ENCODE peak calls at places on chromosomes 5 and 9, in nine cellular contexts. A, X, S, M, N, O, K, Z and I are unnamed samples.

GRCh38 chr9:134224130-134224826 is 59.9 kb upstream of the RNU6ATAC start:
- DNase-seq in A (no peak), X (no peak), S (no peak), M (no peak), N (no peak), O (no peak), K (no peak), Z (no peak), I (no peak)

GRCh38 chr5:78490709-78491485 is 130.5 kb downstream of the SCAMP1 start:
- DNase-seq in A (no peak), X (no peak), S (no peak), M (no peak), N (no peak), O (no peak), K (no peak), Z (no peak), I (no peak)

GRCh38 chr5:33969572-33970452 is 14.7 kb downstream of the SLC45A2 start:
- DNase-seq in A (peak), X (peak), S (no peak), M (no peak), N (peak), O (peak), K (no peak), Z (peak), I (no peak)

GRCh38 chr9:108761530-108762347 is 94.0 kb downstream of the ACTL7B start:
- DNase-seq in A (peak), X (peak), S (no peak), M (no peak), N (peak), O (peak), K (peak), Z (peak), I (peak)

GRCh38 chr9:136849038-136849959 is at the start of gene PHPT1:
- DNase-seq in A (peak), X (peak), S (peak), M (peak), N (peak), O (peak), K (peak), Z (peak), I (peak)

GRCh38 chr5:42912184-42912766 is 100.6 kb upstream of the SELENOP start:
- DNase-seq in A (peak), X (peak), S (peak), M (no peak), N (no peak), O (peak), K (no peak), Z (peak), I (no peak)

GRCh38 chr9:96109718-96110351 is 192.1 kb downstream of the HSD17B3 start:
- DNase-seq in A (peak), X (no peak), S (no peak), M (no peak), N (no peak), O (no peak), K (no peak), Z (peak), I (no peak)

GRCh38 chr5:53366245-53366644 is 114.2 kb upstream of the FST start:
- DNase-seq in A (peak), X (no peak), S (no peak), M (no peak), N (no peak), O (no peak), K (no peak), Z (no peak), I (no peak)

GRCh38 chr5:41869739-41870620 is at the start of gene OXCT1:
- DNase-seq in A (peak), X (peak), S (peak), M (peak), N (peak), O (peak), K (peak), Z (peak), I (peak)

GRCh38 chr9:136372561-136373299 is 739 bp downstream of the CARD9 start:
- DNase-seq in A (peak), X (peak), S (no peak), M (no peak), N (peak), O (no peak), K (peak), Z (peak), I (peak)

DNA sequence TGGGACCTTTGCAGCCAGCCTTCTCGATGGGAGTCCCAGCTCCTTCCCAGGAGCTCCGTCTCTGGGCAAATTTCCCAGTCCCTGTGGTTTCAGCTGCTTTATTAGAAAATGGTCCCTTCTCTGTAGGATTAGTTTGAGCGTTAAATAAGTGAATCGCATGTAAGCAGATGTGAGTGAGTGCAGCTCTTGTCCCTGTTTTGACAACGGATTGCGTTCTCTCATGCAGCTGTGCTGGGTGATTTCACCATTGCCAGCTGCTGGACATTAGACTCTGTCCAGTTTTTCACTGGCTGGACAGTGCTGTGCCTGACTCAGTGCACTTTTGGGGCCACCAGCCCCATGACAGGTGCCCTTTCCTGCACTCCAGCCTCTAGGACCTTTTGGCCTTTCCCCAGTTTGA is 11.6 kb upstream of the CEL start:
- DNase-seq in A (no peak), X (no peak), S (no peak), M (no peak), N (no peak), O (no peak), K (no peak), Z (peak), I (no peak)
- H3K27ac ChIP-seq in A (peak), X (no peak), S (no peak), M (no peak), N (no peak), O (no peak), K (no peak), Z (no peak), I (no peak)

GRCh38 chr9:15243086-15243485 is 63.9 kb downstream of the TTC39B start:
- DNase-seq in A (peak), X (no peak), S (no peak), M (no peak), N (no peak), O (no peak), K (no peak), Z (peak), I (no peak)
- H3K27ac ChIP-seq in A (peak), X (no peak), S (no peak), M (peak), N (no peak), O (no peak), K (no peak), Z (no peak), I (no peak)

GRCh38 chr9:126151031-126151670 is 175.5 kb upstream of the MVB12B start:
- DNase-seq in A (peak), X (no peak), S (no peak), M (no peak), N (peak), O (no peak), K (no peak), Z (peak), I (no peak)
- H3K27ac ChIP-seq in A (no peak), X (no peak), S (no peak), M (no peak), N (no peak), O (no peak), K (no peak), Z (no peak), I (no peak)

GRCh38 chr5:179762079-179762780 is 29.6 kb downstream of the MAML1 start:
- DNase-seq in A (no peak), X (peak), S (no peak), M (no peak), N (no peak), O (no peak), K (no peak), Z (no peak), I (peak)
- H3K27ac ChIP-seq in A (peak), X (peak), S (no peak), M (no peak), N (no peak), O (no peak), K (peak), Z (peak), I (no peak)

DNA sequence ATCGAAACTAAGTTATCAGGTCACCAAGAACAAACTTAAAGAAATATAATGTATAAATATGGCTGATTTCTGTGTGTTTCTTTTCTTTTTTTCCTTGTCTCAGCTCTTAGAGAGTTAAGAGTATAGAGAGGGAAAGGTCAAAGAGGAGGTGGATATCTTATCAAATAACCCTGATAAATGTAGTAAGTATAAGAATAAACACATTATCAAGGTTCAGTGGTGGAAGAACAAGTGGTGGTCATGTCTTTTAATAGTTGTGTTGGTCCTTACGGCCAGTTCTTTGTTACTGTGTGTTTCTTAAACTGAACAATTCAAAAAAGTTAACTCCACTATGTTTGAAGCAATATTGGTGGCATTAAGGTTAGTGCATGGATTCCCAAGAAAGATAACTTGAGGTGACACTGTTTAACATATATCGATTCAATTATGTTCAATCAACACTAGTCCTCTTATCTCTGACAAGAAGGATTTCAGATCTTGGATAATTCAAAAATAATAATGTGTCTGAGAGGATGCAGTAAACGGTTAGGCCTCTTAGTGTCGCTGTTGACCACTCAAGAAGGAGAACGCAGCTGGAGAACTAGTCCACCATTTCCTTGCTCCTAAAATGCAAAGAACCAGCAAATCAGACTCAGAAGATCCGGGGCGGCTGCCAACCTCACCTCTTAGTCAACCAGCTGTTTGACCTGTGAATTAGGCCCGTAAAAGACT is at the start of gene PCDHGA3:
- DNase-seq in A (no peak), X (peak), S (no peak), M (no peak), N (peak), O (no peak), K (no peak), Z (peak), I (no peak)
- H3K27ac ChIP-seq in A (no peak), X (no peak), S (no peak), M (no peak), N (no peak), O (no peak), K (no peak), Z (no peak), I (no peak)

DNA sequence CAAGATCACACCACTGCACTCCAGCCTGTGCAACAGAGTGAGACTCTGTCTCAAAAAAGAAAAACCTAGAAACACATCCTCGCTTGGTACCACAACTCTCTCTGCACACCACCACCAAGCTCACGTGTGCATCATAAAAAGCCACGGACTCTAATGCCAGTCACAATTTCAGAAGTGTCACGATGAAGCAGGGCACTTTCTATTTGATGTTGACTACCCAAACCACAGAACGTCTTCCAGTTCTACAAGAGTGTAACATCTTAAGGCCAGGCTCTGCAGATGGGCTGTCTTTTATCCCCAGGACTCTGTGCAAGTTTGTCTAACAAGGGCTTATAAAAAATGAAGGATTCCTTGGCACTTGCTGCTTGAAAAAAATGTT is 22.9 kb downstream of the GFPT2 start:
- DNase-seq in A (no peak), X (no peak), S (no peak), M (no peak), N (no peak), O (no peak), K (no peak), Z (no peak), I (no peak)
- H3K27ac ChIP-seq in A (peak), X (no peak), S (no peak), M (no peak), N (no peak), O (peak), K (peak), Z (peak), I (no peak)

GRCh38 chr5:89097103-89097502 is 214.1 kb upstream of the MEF2C start:
- DNase-seq in A (no peak), X (no peak), S (no peak), M (no peak), N (no peak), O (no peak), K (no peak), Z (no peak), I (no peak)

GRCh38 chr5:89098199-89098756 is 215.3 kb upstream of the MEF2C start:
- DNase-seq in A (no peak), X (no peak), S (no peak), M (no peak), N (no peak), O (no peak), K (no peak), Z (no peak), I (no peak)

GRCh38 chr5:89090021-89090420 is 207.0 kb upstream of the MEF2C start:
- DNase-seq in A (no peak), X (no peak), S (no peak), M (no peak), N (no peak), O (no peak), K (no peak), Z (no peak), I (no peak)

GRCh38 chr5:89095341-89095740 is 212.4 kb upstream of the MEF2C start:
- DNase-seq in A (no peak), X (no peak), S (no peak), M (no peak), N (no peak), O (no peak), K (no peak), Z (no peak), I (no peak)
- H3K27ac ChIP-seq in A (no peak), X (no peak), S (no peak), M (no peak), N (no peak), O (no peak), K (no peak), Z (no peak), I (no peak)

DNA sequence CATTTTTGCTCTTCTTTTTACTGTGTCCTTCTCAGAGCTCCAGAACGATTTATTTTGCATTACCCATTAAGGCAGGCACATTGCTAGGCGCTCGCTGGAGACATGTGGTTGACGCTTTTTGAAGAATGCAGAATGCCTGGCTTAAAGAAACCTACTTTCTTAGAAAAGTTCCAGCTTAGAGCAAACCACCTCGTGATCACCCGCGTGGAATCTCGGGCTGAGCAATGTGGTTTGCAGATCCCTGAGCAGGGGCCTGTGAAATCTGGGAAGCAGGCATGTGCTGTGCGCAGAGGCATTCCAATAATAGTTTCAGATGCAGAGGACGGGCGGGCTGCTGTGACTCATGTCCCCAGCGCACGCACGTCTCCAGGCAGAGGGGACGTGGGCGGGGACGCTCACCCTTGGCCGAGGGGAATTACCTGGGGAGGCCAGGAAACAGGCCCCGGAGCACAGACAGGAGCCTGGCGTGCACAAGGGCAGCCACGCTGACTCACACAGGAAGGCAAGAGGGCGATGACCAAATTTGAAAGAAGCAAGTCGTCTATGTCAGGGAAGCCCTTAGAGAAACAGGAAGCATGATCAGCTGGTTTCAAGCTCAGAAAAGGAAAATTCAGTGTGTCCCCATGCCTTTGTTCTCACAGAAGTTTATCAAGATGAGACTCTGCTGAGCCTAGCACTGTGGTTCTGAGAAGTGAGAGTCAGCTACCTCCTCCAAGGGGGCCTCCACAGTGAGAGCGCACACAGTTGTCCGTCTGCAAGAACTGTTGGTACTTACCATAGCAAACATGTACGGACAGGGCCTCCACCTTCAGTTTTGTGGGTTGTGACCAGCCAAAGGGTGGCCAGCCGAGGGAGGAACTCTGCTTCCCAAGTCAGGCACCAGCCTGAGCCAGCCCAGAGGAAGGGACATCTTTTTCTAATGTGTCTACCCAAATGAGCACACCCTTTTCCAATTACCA is 218.6 kb downstream of the PIK3R1 start:
- DNase-seq in A (peak), X (peak), S (peak), M (peak), N (peak), O (peak), K (peak), Z (peak), I (peak)
- H3K27ac ChIP-seq in A (peak), X (peak), S (no peak), M (peak), N (no peak), O (peak), K (peak), Z (peak), I (peak)

GRCh38 chr9:74245871-74246552 is 251.1 kb upstream of the RORB start:
- DNase-seq in A (no peak), X (no peak), S (no peak), M (no peak), N (no peak), O (no peak), K (no peak), Z (no peak), I (no peak)
- H3K27ac ChIP-seq in A (no peak), X (no peak), S (no peak), M (no peak), N (no peak), O (no peak), K (no peak), Z (no peak), I (no peak)